ENCODE peak calls at places on chromosomes 5 and 9, in four cellular contexts. E is cardiac septum, C is fibroblast of villous mesenchyme, W is myocyte. D is an unnamed sample.

GRCh38 chr5:115472601-115473000 is 72.0 kb downstream of the FEM1C start:
- DNase-seq in E (no peak), C (no peak), W (peak; percentile 69), D (no peak)

GRCh38 chr5:159061834-159062530 is 37.7 kb downstream of the EBF1 start:
- DNase-seq in E (no peak), C (no peak), W (peak; percentile 22), D (peak; percentile 49)

GRCh38 chr9:81150016-81150625 is 539.2 kb downstream of the TLE1 start:
- DNase-seq in E (no peak), C (no peak), W (peak; percentile 62), D (no peak)

GRCh38 chr5:36692791-36693763 is 86.7 kb downstream of the SLC1A3 start:
- DNase-seq in E (peak; percentile 93), C (peak; percentile 74), W (peak; percentile 70), D (peak; percentile 82)

GRCh38 chr9:107149756-107150155 is 133.3 kb upstream of the RAD23B start:
- DNase-seq in E (no peak), C (no peak), W (peak; percentile 71), D (no peak)

GRCh38 chr5:67375606-67376005 is 179.0 kb upstream of the CD180 start:
- DNase-seq in E (no peak), C (no peak), W (no peak), D (no peak)

GRCh38 chr9:83218411-83219090 is 155.6 kb upstream of the RASEF start:
- DNase-seq in E (no peak), C (no peak), W (no peak), D (no peak)

GRCh38 chr9:3977388-3977787 is 322.5 kb downstream of the GLIS3 start:
- DNase-seq in E (no peak), C (no peak), W (no peak), D (no peak)

GRCh38 chr5:152288499-152288898 is 116.6 kb downstream of the NMUR2 start:
- DNase-seq in E (peak; percentile 77), C (no peak), W (no peak), D (no peak)

GRCh38 chr5:150461231-150461630 is 11.7 kb upstream of the RPS14 start:
- DNase-seq in E (no peak), C (no peak), W (no peak), D (no peak)

GRCh38 chr5:97764700-97765099 is 581.7 kb upstream of the RIOK2 start:
- DNase-seq in E (no peak), C (peak; percentile 71), W (no peak), D (peak; percentile 87)

GRCh38 chr5:61289241-61289640 is 42.8 kb upstream of the ZSWIM6 start:
- DNase-seq in E (no peak), C (no peak), W (no peak), D (no peak)

GRCh38 chr5:133287500-133287899 is 235.7 kb downstream of the HSPA4 start:
- DNase-seq in E (no peak), C (peak; percentile 42), W (peak; percentile 54), D (peak; percentile 70)

GRCh38 chr9:38082456-38083287 is 13.6 kb upstream of the SHB start:
- DNase-seq in E (peak; percentile 66), C (no peak), W (peak; percentile 27), D (no peak)

GRCh38 chr5:84564311-84564710 is 179.6 kb upstream of the EDIL3 start:
- DNase-seq in E (no peak), C (peak; percentile 10), W (no peak), D (no peak)

GRCh38 chr9:111805841-111806241 is 11.1 kb upstream of the SHOC1 start:
- DNase-seq in E (no peak), C (peak; percentile 89), W (no peak), D (peak; percentile 81)

GRCh38 chr5:116509483-116510244 is 65.0 kb downstream of the SEMA6A start:
- DNase-seq in E (no peak), C (no peak), W (no peak), D (no peak)

D was measured in choroid plexus epithelial cell.